ENCODE peak calls at places on chromosomes 5 and 9, in four cellular contexts. One of them, this sample, is unnamed.

GRCh38 chr5:3601060-3601710 is 5.6 kb downstream of the IRX1 start:
- DNase-seq in RWPE1: no peak
- DNase-seq in NCI-H1436: no peak
- DNase-seq in Calu3: no peak
- DNase-seq in this sample: no peak

GRCh38 chr9:32707326-32707725 is 71.9 kb upstream of the TAF1L start:
- DNase-seq in RWPE1: no peak
- DNase-seq in NCI-H1436: no peak
- DNase-seq in Calu3: no peak
- DNase-seq in this sample: no peak

GRCh38 chr5:133483406-133484090 is 128.8 kb downstream of the FSTL4 start:
- DNase-seq in RWPE1: no peak
- DNase-seq in NCI-H1436: no peak
- DNase-seq in Calu3: no peak
- DNase-seq in this sample: no peak

GRCh38 chr9:104177003-104177611 is 83.0 kb downstream of the SMC2 start:
- DNase-seq in RWPE1: peak
- DNase-seq in NCI-H1436: no peak
- DNase-seq in Calu3: no peak
- DNase-seq in this sample: no peak

GRCh38 chr5:10489810-10490426 is 48.2 kb downstream of the ROPN1L start:
- DNase-seq in RWPE1: no peak
- DNase-seq in NCI-H1436: no peak
- DNase-seq in Calu3: no peak
- DNase-seq in this sample: no peak

GRCh38 chr9:37290881-37291485 is 131.5 kb upstream of the GRHPR start:
- DNase-seq in RWPE1: peak
- DNase-seq in NCI-H1436: no peak
- DNase-seq in Calu3: no peak
- DNase-seq in this sample: no peak

GRCh38 chr5:14821721-14822120 is 49.9 kb downstream of the ANKH start:
- DNase-seq in RWPE1: no peak
- DNase-seq in NCI-H1436: no peak
- DNase-seq in Calu3: no peak
- DNase-seq in this sample: no peak

GRCh38 chr5:120017523-120017922 is 388.2 kb downstream of the FAM170A start:
- DNase-seq in RWPE1: peak
- DNase-seq in NCI-H1436: no peak
- DNase-seq in Calu3: no peak
- DNase-seq in this sample: no peak

GRCh38 chr5:166356096-166356495 is 1935.3 kb upstream of the WWC1 start:
- DNase-seq in RWPE1: no peak
- DNase-seq in NCI-H1436: no peak
- DNase-seq in Calu3: no peak
- DNase-seq in this sample: no peak

GRCh38 chr5:156824800-156825199 is 25.3 kb upstream of the PPP1R2B start:
- DNase-seq in RWPE1: peak
- DNase-seq in NCI-H1436: peak
- DNase-seq in Calu3: peak
- DNase-seq in this sample: no peak